ENCODE peak calls at places on chromosomes 11 and 22, in seven cellular contexts. One of them, this sample, is unnamed.

GRCh38 chr11:68315581-68315920 is 3.2 kb downstream of the LRP5 start:
- DNase-seq in MM.1S: no peak
- DNase-seq in fibroblast of the aortic adventitia: no peak
- DNase-seq in colonic mucosa: peak; percentile 68
- DNase-seq in OCI-LY7: no peak
- DNase-seq in lower lobe of right lung: no peak
- DNase-seq in AG10803: no peak
- DNase-seq in this sample: no peak

GRCh38 chr11:46977940-46978595 is 41.5 kb downstream of the CSTPP1 start:
- DNase-seq in MM.1S: no peak
- DNase-seq in fibroblast of the aortic adventitia: no peak
- DNase-seq in colonic mucosa: no peak
- DNase-seq in OCI-LY7: no peak
- DNase-seq in lower lobe of right lung: no peak
- DNase-seq in AG10803: no peak
- DNase-seq in this sample: no peak

GRCh38 chr22:38842512-38843200 is 1.2 kb downstream of the NPTXR start:
- DNase-seq in MM.1S: no peak
- DNase-seq in fibroblast of the aortic adventitia: no peak
- DNase-seq in colonic mucosa: no peak
- DNase-seq in OCI-LY7: no peak
- DNase-seq in lower lobe of right lung: no peak
- DNase-seq in AG10803: no peak
- DNase-seq in this sample: no peak

GRCh38 chr22:42648368-42649260 is 578 bp downstream of the CYB5R3 start:
- DNase-seq in MM.1S: peak; percentile 27
- DNase-seq in fibroblast of the aortic adventitia: peak; percentile 34
- DNase-seq in colonic mucosa: peak; percentile 92
- DNase-seq in OCI-LY7: peak; percentile 52
- DNase-seq in lower lobe of right lung: peak; percentile 80
- DNase-seq in AG10803: peak; percentile 51
- DNase-seq in this sample: peak; percentile 44

GRCh38 chr22:30000566-30000965 is 79.7 kb upstream of the HORMAD2 start:
- DNase-seq in MM.1S: no peak
- DNase-seq in fibroblast of the aortic adventitia: peak; percentile 11
- DNase-seq in colonic mucosa: no peak
- DNase-seq in OCI-LY7: no peak
- DNase-seq in lower lobe of right lung: no peak
- DNase-seq in AG10803: no peak
- DNase-seq in this sample: no peak

GRCh38 chr22:46297151-46297819 is 615 bp downstream of the GTSE1 start:
- DNase-seq in MM.1S: peak; percentile 36
- DNase-seq in fibroblast of the aortic adventitia: peak; percentile 20
- DNase-seq in colonic mucosa: peak; percentile 38
- DNase-seq in OCI-LY7: peak; percentile 52
- DNase-seq in lower lobe of right lung: peak; percentile 52
- DNase-seq in AG10803: peak; percentile 34
- DNase-seq in this sample: no peak

GRCh38 chr22:43320943-43321900 is 21.9 kb downstream of the SCUBE1 start:
- DNase-seq in MM.1S: no peak
- DNase-seq in fibroblast of the aortic adventitia: no peak
- DNase-seq in colonic mucosa: no peak
- DNase-seq in OCI-LY7: peak; percentile 22
- DNase-seq in lower lobe of right lung: no peak
- DNase-seq in AG10803: no peak
- DNase-seq in this sample: no peak

GRCh38 chr11:73201888-73202810 is 15.9 kb upstream of the P2RY2 start:
- DNase-seq in MM.1S: no peak
- DNase-seq in fibroblast of the aortic adventitia: no peak
- DNase-seq in colonic mucosa: no peak
- DNase-seq in OCI-LY7: no peak
- DNase-seq in lower lobe of right lung: no peak
- DNase-seq in AG10803: no peak
- DNase-seq in this sample: no peak

GRCh38 chr11:78365381-78365792 is 52.2 kb downstream of the GAB2 start:
- DNase-seq in MM.1S: no peak
- DNase-seq in fibroblast of the aortic adventitia: peak; percentile 96
- DNase-seq in colonic mucosa: no peak
- DNase-seq in OCI-LY7: no peak
- DNase-seq in lower lobe of right lung: peak; percentile 45
- DNase-seq in AG10803: peak; percentile 73
- DNase-seq in this sample: no peak

GRCh38 chr11:128621491-128622136 is 34.3 kb upstream of the ETS1 start:
- DNase-seq in MM.1S: no peak
- DNase-seq in fibroblast of the aortic adventitia: peak; percentile 83
- DNase-seq in colonic mucosa: no peak
- DNase-seq in OCI-LY7: no peak
- DNase-seq in lower lobe of right lung: no peak
- DNase-seq in AG10803: peak; percentile 97
- DNase-seq in this sample: no peak

GRCh38 chr22:23759566-23759965 is 3.2 kb upstream of the C22orf15 start:
- DNase-seq in MM.1S: no peak
- DNase-seq in fibroblast of the aortic adventitia: no peak
- DNase-seq in colonic mucosa: no peak
- DNase-seq in OCI-LY7: no peak
- DNase-seq in lower lobe of right lung: no peak
- DNase-seq in AG10803: no peak
- DNase-seq in this sample: no peak

GRCh38 chr11:65444314-65445051 is 21.9 kb downstream of the NEAT1 start:
- DNase-seq in MM.1S: no peak
- DNase-seq in fibroblast of the aortic adventitia: no peak
- DNase-seq in colonic mucosa: no peak
- DNase-seq in OCI-LY7: no peak
- DNase-seq in lower lobe of right lung: no peak
- DNase-seq in AG10803: peak; percentile 18
- DNase-seq in this sample: no peak

GRCh38 chr11:88281317-88281712 is 56.2 kb downstream of the CTSC start:
- DNase-seq in MM.1S: no peak
- DNase-seq in fibroblast of the aortic adventitia: peak; percentile 50
- DNase-seq in colonic mucosa: no peak
- DNase-seq in OCI-LY7: no peak
- DNase-seq in lower lobe of right lung: no peak
- DNase-seq in AG10803: no peak
- DNase-seq in this sample: no peak

GRCh38 chr22:44311855-44312170 is 938 bp downstream of the SHISAL1 start:
- DNase-seq in MM.1S: no peak
- DNase-seq in fibroblast of the aortic adventitia: peak; percentile 88
- DNase-seq in colonic mucosa: no peak
- DNase-seq in OCI-LY7: no peak
- DNase-seq in lower lobe of right lung: no peak
- DNase-seq in AG10803: peak; percentile 80
- DNase-seq in this sample: no peak

GRCh38 chr11:11568651-11569229 is 53.1 kb downstream of the GALNT18 start:
- DNase-seq in MM.1S: no peak
- DNase-seq in fibroblast of the aortic adventitia: no peak
- DNase-seq in colonic mucosa: no peak
- DNase-seq in OCI-LY7: no peak
- DNase-seq in lower lobe of right lung: no peak
- DNase-seq in AG10803: no peak
- DNase-seq in this sample: peak; percentile 82

GRCh38 chr11:693887-694562 is 997 bp downstream of the DEAF1 start:
- DNase-seq in MM.1S: peak; percentile 6
- DNase-seq in fibroblast of the aortic adventitia: no peak
- DNase-seq in colonic mucosa: peak; percentile 73
- DNase-seq in OCI-LY7: no peak
- DNase-seq in lower lobe of right lung: peak; percentile 69
- DNase-seq in AG10803: no peak
- DNase-seq in this sample: no peak
- H3K4me3 ChIP-seq in MM.1S: peak overlapping the region; percentile 24
- H3K4me3 ChIP-seq in fibroblast of the aortic adventitia: peak overlapping the region; percentile 68
- H3K4me3 ChIP-seq in colonic mucosa: peak overlapping the region; percentile 82
- H3K4me3 ChIP-seq in OCI-LY7: peak overlapping the region; percentile 83
- H3K4me3 ChIP-seq in lower lobe of right lung: peak overlapping the region; percentile 81
- H3K4me3 ChIP-seq in AG10803: peak overlapping the region; percentile 57
- H3K4me3 ChIP-seq in this sample: peak overlapping the region; percentile 48

DNA sequence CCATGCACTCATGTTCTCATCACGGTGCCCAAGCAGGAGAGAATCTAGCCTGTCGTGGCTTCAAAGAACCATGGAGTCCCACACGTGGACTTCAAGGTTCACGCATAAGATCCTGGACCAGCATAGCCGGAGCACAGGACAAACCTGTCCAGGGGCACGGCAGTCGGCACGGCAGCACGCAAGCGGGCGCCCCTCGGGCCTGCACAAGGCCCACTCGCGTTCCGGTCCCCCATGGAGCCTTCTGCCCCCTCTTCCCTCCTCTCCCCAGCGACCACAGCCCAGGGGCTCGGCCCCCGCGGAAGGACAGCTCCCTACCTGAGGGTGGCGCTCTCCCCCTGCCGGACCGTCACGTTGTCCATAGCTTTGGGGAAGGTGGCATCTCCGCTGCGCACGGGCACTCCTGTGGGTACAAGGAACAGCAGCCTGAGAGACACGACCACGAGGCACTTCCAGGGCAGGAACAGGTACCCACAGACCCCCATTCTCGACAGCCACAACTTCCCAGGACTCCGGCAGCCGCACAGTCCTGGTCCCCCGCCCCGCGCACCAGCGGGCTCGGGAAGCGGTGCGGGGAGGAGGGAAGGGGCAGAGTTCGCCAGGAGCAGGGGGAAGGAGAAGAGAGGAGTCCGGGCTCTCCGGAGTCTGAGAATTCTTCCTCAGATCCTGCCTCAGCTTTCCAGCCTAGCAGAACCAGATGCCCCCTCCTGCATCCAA is 589.5 kb downstream of the OPCML start:
- DNase-seq in MM.1S: no peak
- DNase-seq in fibroblast of the aortic adventitia: no peak
- DNase-seq in colonic mucosa: no peak
- DNase-seq in OCI-LY7: no peak
- DNase-seq in lower lobe of right lung: no peak
- DNase-seq in AG10803: no peak
- DNase-seq in this sample: no peak
- H3K4me3 ChIP-seq in MM.1S: no peak overlapping the region
- H3K4me3 ChIP-seq in fibroblast of the aortic adventitia: no peak overlapping the region
- H3K4me3 ChIP-seq in colonic mucosa: no peak overlapping the region
- H3K4me3 ChIP-seq in OCI-LY7: no peak overlapping the region
- H3K4me3 ChIP-seq in lower lobe of right lung: no peak overlapping the region
- H3K4me3 ChIP-seq in AG10803: peak overlapping the region; percentile 57
- H3K4me3 ChIP-seq in this sample: no peak overlapping the region

DNA sequence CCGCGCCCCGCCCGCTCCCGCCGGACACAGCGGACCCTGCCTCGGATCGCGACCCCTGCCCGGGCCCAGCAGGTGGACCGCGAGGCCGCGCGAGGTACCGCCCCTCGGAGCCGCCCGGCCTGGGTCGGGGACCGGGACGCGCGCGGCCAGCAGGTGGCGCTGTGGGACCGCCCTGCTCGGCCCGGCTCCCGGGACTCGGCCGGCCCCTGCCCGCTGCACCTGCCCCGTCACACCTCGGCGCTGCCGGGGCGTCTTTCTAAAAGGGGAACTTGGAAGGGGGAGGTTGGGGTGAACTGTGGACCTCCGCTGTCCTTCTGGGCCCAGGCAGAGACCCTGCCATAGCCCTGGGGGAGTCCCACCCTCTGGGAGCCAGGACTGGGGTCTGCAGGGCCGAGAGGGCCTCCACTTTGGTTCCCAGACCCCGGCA is 11.1 kb downstream of the CRELD2 start:
- DNase-seq in MM.1S: peak; percentile 71
- DNase-seq in fibroblast of the aortic adventitia: peak; percentile 21
- DNase-seq in colonic mucosa: peak; percentile 63
- DNase-seq in OCI-LY7: peak; percentile 89
- DNase-seq in lower lobe of right lung: peak; percentile 80
- DNase-seq in AG10803: no peak
- DNase-seq in this sample: no peak
- H3K4me3 ChIP-seq in MM.1S: peak overlapping the region; percentile 22
- H3K4me3 ChIP-seq in fibroblast of the aortic adventitia: no peak overlapping the region
- H3K4me3 ChIP-seq in colonic mucosa: no peak overlapping the region
- H3K4me3 ChIP-seq in OCI-LY7: peak overlapping the region; percentile 39
- H3K4me3 ChIP-seq in lower lobe of right lung: no peak overlapping the region
- H3K4me3 ChIP-seq in AG10803: no peak overlapping the region
- H3K4me3 ChIP-seq in this sample: peak overlapping the region; percentile 16

GRCh38 chr22:21102659-21103267 is 57.0 kb downstream of the LRRC74B start:
- DNase-seq in MM.1S: peak; percentile 76
- DNase-seq in fibroblast of the aortic adventitia: peak; percentile 37
- DNase-seq in colonic mucosa: peak; percentile 82
- DNase-seq in OCI-LY7: peak; percentile 76
- DNase-seq in lower lobe of right lung: peak; percentile 78
- DNase-seq in AG10803: peak; percentile 43
- DNase-seq in this sample: peak; percentile 63
- H3K4me3 ChIP-seq in MM.1S: no peak overlapping the region
- H3K4me3 ChIP-seq in fibroblast of the aortic adventitia: no peak overlapping the region
- H3K4me3 ChIP-seq in colonic mucosa: no peak overlapping the region
- H3K4me3 ChIP-seq in OCI-LY7: no peak overlapping the region
- H3K4me3 ChIP-seq in lower lobe of right lung: no peak overlapping the region
- H3K4me3 ChIP-seq in AG10803: no peak overlapping the region
- H3K4me3 ChIP-seq in this sample: peak overlapping the region; percentile 6

DNA sequence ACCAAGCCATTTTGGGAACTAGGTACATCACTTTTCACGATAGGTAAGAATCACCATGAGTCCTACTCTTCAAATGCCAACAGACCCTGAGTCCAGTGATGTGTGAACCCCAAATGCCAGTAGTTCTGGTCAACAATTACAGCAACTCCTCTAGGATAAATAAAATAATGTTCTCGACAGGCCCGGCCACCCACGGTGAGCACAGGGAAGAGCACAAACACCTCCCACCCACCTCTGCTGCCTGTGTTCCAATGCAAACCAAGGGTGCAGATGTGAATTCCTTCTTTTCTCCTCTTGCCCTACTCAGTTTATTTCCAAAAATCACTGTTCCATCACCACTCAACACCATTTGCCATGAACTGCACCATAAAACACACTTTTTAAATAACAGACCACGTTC is 33.3 kb downstream of the MPPED2 start:
- DNase-seq in MM.1S: no peak
- DNase-seq in fibroblast of the aortic adventitia: no peak
- DNase-seq in colonic mucosa: no peak
- DNase-seq in OCI-LY7: no peak
- DNase-seq in lower lobe of right lung: no peak
- DNase-seq in AG10803: no peak
- DNase-seq in this sample: no peak
- H3K4me3 ChIP-seq in MM.1S: no peak overlapping the region
- H3K4me3 ChIP-seq in fibroblast of the aortic adventitia: no peak overlapping the region
- H3K4me3 ChIP-seq in colonic mucosa: no peak overlapping the region
- H3K4me3 ChIP-seq in OCI-LY7: no peak overlapping the region
- H3K4me3 ChIP-seq in lower lobe of right lung: no peak overlapping the region
- H3K4me3 ChIP-seq in AG10803: no peak overlapping the region
- H3K4me3 ChIP-seq in this sample: no peak overlapping the region

DNA sequence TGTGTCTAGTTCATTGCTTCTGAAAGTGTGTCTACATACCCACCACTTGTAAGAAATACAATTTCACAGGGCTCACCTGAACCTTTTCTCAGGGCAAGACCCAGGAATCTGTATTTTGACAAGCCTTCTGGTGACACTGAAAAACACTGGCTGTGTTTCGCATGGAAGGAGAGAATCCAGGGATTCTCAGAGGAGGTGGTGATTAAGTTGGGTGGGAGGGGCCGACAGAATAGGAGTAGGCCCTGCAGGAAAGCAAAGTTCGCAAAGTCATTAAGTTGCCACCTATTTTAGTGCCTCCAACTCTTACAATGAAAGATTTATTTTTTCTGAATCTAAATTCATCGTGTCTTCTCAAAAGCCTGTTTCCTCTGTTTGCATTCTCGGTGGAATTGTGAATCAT is 186.8 kb downstream of the FAT3 start:
- DNase-seq in MM.1S: no peak
- DNase-seq in fibroblast of the aortic adventitia: no peak
- DNase-seq in colonic mucosa: no peak
- DNase-seq in OCI-LY7: no peak
- DNase-seq in lower lobe of right lung: no peak
- DNase-seq in AG10803: no peak
- DNase-seq in this sample: no peak
- H3K4me3 ChIP-seq in MM.1S: no peak overlapping the region
- H3K4me3 ChIP-seq in fibroblast of the aortic adventitia: no peak overlapping the region
- H3K4me3 ChIP-seq in colonic mucosa: no peak overlapping the region
- H3K4me3 ChIP-seq in OCI-LY7: no peak overlapping the region
- H3K4me3 ChIP-seq in lower lobe of right lung: no peak overlapping the region
- H3K4me3 ChIP-seq in AG10803: no peak overlapping the region
- H3K4me3 ChIP-seq in this sample: no peak overlapping the region

GRCh38 chr11:62879150-62879549 is 1.5 kb upstream of the SLC3A2 start:
- DNase-seq in MM.1S: no peak
- DNase-seq in fibroblast of the aortic adventitia: no peak
- DNase-seq in colonic mucosa: no peak
- DNase-seq in OCI-LY7: no peak
- DNase-seq in lower lobe of right lung: no peak
- DNase-seq in AG10803: no peak
- DNase-seq in this sample: no peak
- H3K4me3 ChIP-seq in MM.1S: no peak overlapping the region
- H3K4me3 ChIP-seq in fibroblast of the aortic adventitia: peak overlapping the region; percentile 5
- H3K4me3 ChIP-seq in colonic mucosa: no peak overlapping the region
- H3K4me3 ChIP-seq in OCI-LY7: peak overlapping the region; percentile 73
- H3K4me3 ChIP-seq in lower lobe of right lung: no peak overlapping the region
- H3K4me3 ChIP-seq in AG10803: no peak overlapping the region
- H3K4me3 ChIP-seq in this sample: no peak overlapping the region